ENCODE peak calls at places on chromosomes 12 and 14, in six cellular contexts. I is right lobe of liver, W is HCT116, G is upper lobe of left lung, E is body of pancreas, H is Peyer's patch. K is an unnamed sample. For H3K27me3, the result is how much of the 10 kb centered on the place peaks cover.

GRCh38 chr12:119989619-119990381 is 764 bp downstream of the BICDL1 start:
- DNase-seq in I (peak), W (no peak), G (peak), E (peak), H (peak), K (peak)

GRCh38 chr12:47216150-47216677 is 136.5 kb upstream of the AMIGO2 start:
- DNase-seq in I (no peak), W (no peak), G (peak), E (peak), H (no peak), K (peak)

GRCh38 chr12:34607520-34608195 is 585.4 kb downstream of the ALG10 start:
- DNase-seq in I (no peak), W (no peak), G (no peak), E (no peak), H (no peak), K (no peak)

GRCh38 chr12:5262885-5263284 is 169.0 kb upstream of the NTF3 start:
- DNase-seq in I (no peak), W (no peak), G (no peak), E (no peak), H (no peak), K (no peak)

GRCh38 chr14:44988694-44989093 is 26.7 kb downstream of the TOGARAM1 start:
- DNase-seq in I (no peak), W (no peak), G (peak), E (peak), H (no peak), K (no peak)

GRCh38 chr12:57781241-57781640 is 1.3 kb upstream of the TSFM start:
- DNase-seq in I (no peak), W (no peak), G (no peak), E (no peak), H (no peak), K (no peak)

GRCh38 chr12:69046372-69046771 is 113.4 kb upstream of the CPM start:
- DNase-seq in I (peak), W (no peak), G (no peak), E (no peak), H (no peak), K (no peak)

GRCh38 chr12:45599196-45599595 is 130.3 kb upstream of the ARID2 start:
- DNase-seq in I (no peak), W (no peak), G (no peak), E (no peak), H (no peak), K (no peak)

GRCh38 chr14:40417777-40418401 is 985.7 kb upstream of the FBXO33 start:
- DNase-seq in I (no peak), W (peak), G (peak), E (peak), H (no peak), K (no peak)

GRCh38 chr14:32047791-32048190 is 29.3 kb upstream of the ARHGAP5 start:
- DNase-seq in I (no peak), W (no peak), G (no peak), E (no peak), H (no peak), K (no peak)

GRCh38 chr14:102754370-102755262 is 22.6 kb upstream of the TRAF3 start:
- DNase-seq in I (peak), W (no peak), G (no peak), E (no peak), H (no peak), K (no peak)

GRCh38 chr12:124292385-124292784 is 2.5 kb upstream of the RFLNA start:
- DNase-seq in I (no peak), W (no peak), G (no peak), E (no peak), H (no peak), K (no peak)

GRCh38 chr12:4353785-4354208 is 25.7 kb downstream of the FGF23 start:
- DNase-seq in I (no peak), W (no peak), G (no peak), E (peak), H (no peak), K (no peak)

GRCh38 chr14:101888182-101888581 is 76.2 kb upstream of the DYNC1H1 start:
- DNase-seq in I (no peak), W (no peak), G (no peak), E (no peak), H (no peak), K (no peak)

GRCh38 chr12:120909633-120910318 is 5.6 kb upstream of the SPPL3 start:
- DNase-seq in I (no peak), W (no peak), G (no peak), E (no peak), H (no peak), K (no peak)

GRCh38 chr12:30970559-30971202 is 44.1 kb downstream of the TSPAN11 start:
- DNase-seq in I (no peak), W (no peak), G (no peak), E (no peak), H (no peak), K (no peak)

GRCh38 chr12:78398750-78399149 is 465.8 kb upstream of the SYT1 start:
- DNase-seq in I (no peak), W (no peak), G (no peak), E (no peak), H (no peak), K (no peak)

GRCh38 chr12:57147641-57147944 is 174 bp upstream of the LRP1-AS start:
- DNase-seq in I (no peak), W (no peak), G (no peak), E (no peak), H (no peak), K (no peak)

GRCh38 chr12:74285773-74286172 is 251.9 kb upstream of the ATXN7L3B start:
- DNase-seq in I (no peak), W (no peak), G (no peak), E (no peak), H (no peak), K (no peak)

GRCh38 chr14:90409209-90409730 is 12.4 kb downstream of the CALM1 start:
- DNase-seq in I (no peak), W (no peak), G (peak), E (peak), H (no peak), K (no peak)

GRCh38 chr14:92039073-92039719 is 663 bp downstream of the TRIP11 start:
- DNase-seq in I (peak), W (peak), G (peak), E (peak), H (no peak), K (peak)

GRCh38 chr12:19683178-19683927 is 244.1 kb downstream of the AEBP2 start:
- DNase-seq in I (no peak), W (no peak), G (no peak), E (no peak), H (no peak), K (no peak)

GRCh38 chr14:95497561-95498011 is 18.9 kb downstream of the SYNE3 start:
- DNase-seq in I (no peak), W (no peak), G (no peak), E (no peak), H (peak), K (no peak)

GRCh38 chr12:96234591-96235496 is 40.7 kb downstream of the ELK3 start:
- DNase-seq in I (no peak), W (no peak), G (no peak), E (no peak), H (no peak), K (no peak)

GRCh38 chr14:20384321-20384720 is 29.0 kb downstream of the TEP1 start:
- DNase-seq in I (no peak), W (no peak), G (no peak), E (no peak), H (no peak), K (no peak)

GRCh38 chr14:33676135-33676566 is 274.7 kb downstream of the EGLN3 start:
- DNase-seq in I (peak), W (peak), G (no peak), E (peak), H (peak), K (peak)

GRCh38 chr14:69696633-69697557 is 70.0 kb upstream of the SRSF5 start:
- DNase-seq in I (no peak), W (no peak), G (no peak), E (no peak), H (no peak), K (no peak)

GRCh38 chr14:91867316-91867988 is at the start of gene TC2N:
- DNase-seq in I (no peak), W (no peak), G (no peak), E (no peak), H (no peak), K (no peak)

GRCh38 chr12:132806857-132807256 is 21.8 kb downstream of the GOLGA3 start:
- DNase-seq in I (no peak), W (no peak), G (no peak), E (no peak), H (no peak), K (no peak)

GRCh38 chr12:46263140-46264017 is 5.5 kb downstream of the SLC38A1 start:
- DNase-seq in I (no peak), W (no peak), G (no peak), E (no peak), H (no peak), K (no peak)

GRCh38 chr12:55736780-55737580 is 5.9 kb upstream of the GDF11 start:
- DNase-seq in I (peak), W (peak), G (peak), E (peak), H (peak), K (no peak)

GRCh38 chr12:5944688-5945070 is 380 bp downstream of the ANO2 start:
- DNase-seq in I (no peak), W (no peak), G (no peak), E (no peak), H (no peak), K (no peak)

GRCh38 chr12:51381226-51382079 is 9.8 kb downstream of the GALNT6 start:
- DNase-seq in I (no peak), W (no peak), G (no peak), E (no peak), H (no peak), K (no peak)

GRCh38 chr12:109857715-109858114 is 22.6 kb downstream of the GLTP start:
- DNase-seq in I (no peak), W (no peak), G (no peak), E (no peak), H (no peak), K (no peak)

GRCh38 chr12:55974308-55974724 is 438 bp downstream of the RAB5B start:
- DNase-seq in I (no peak), W (no peak), G (peak), E (peak), H (no peak), K (peak)

GRCh38 chr14:61437383-61437782 is 116.0 kb downstream of the PRKCH start:
- DNase-seq in I (no peak), W (no peak), G (no peak), E (no peak), H (no peak), K (no peak)

GRCh38 chr12:82650627-82651337 is 35.9 kb upstream of the TMTC2 start:
- DNase-seq in I (no peak), W (peak), G (peak), E (peak), H (peak), K (no peak)

GRCh38 chr14:62002636-62003035 is 240.4 kb downstream of the SNAPC1 start:
- DNase-seq in I (no peak), W (no peak), G (no peak), E (no peak), H (no peak), K (no peak)

GRCh38 chr12:103962493-103962892 is 3.2 kb upstream of the TDG start:
- DNase-seq in I (no peak), W (no peak), G (no peak), E (no peak), H (no peak), K (no peak)

GRCh38 chr12:103966736-103967135 is 1.1 kb downstream of the TDG start:
- DNase-seq in I (no peak), W (no peak), G (no peak), E (no peak), H (no peak), K (no peak)

GRCh38 chr12:103964805-103965204 is 867 bp upstream of the TDG start:
- DNase-seq in I (no peak), W (no peak), G (no peak), E (no peak), H (no peak), K (no peak)

GRCh38 chr12:103965255-103965589 is 450 bp upstream of the TDG start:
- DNase-seq in I (no peak), W (no peak), G (no peak), E (no peak), H (no peak), K (no peak)

DNA sequence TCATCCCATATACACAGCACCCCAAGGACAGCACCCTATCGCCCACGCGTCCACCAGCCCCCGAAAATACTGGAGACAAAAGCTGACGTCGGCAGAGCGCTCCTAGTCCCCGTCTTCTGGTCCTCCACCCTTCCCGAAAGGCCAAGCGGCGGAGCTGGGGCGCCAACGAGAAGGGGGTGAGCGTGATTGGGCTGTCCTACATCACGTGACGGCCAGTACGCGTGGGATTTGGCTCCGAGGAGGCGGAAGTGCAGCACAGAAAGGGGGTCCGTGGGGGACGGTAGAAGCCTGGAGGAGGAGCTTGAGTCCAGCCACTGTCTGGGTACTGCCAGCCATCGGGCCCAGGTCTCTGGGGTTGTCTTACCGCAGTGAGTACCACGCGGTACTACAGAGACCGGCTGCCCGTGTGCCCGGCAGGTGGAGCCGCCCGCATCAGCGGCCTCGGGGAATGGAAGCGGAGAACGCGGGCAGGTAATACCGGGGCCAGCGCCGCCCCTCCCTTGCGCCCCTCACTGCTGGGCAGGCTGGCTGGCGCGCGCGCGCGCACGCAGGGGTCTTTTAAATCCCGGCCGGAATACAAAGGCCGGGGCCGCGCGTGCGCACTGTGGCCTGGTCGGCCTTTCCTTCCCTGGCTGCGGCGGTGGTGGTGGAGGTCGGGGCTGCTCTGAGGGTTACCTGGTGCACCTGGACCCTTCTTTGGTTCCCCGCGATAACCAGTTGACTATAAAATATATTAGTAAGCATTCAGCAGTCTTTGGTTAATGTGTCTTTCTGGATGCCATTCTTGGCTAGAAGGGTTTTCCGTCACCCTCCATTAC is at the start of gene TDG:
- DNase-seq in I (peak), W (peak), G (peak), E (peak), H (peak), K (peak)
- TF ChIP-seq POLR2A in I (peak), W (peak), G (peak), E (peak), H (peak), K (peak)

GRCh38 chr12:104465379-104465778 is 8.6 kb downstream of the CHST11 start:
- DNase-seq in I (no peak), W (no peak), G (no peak), E (no peak), H (no peak), K (no peak)

GRCh38 chr12:104462931-104463339 is 6.2 kb downstream of the CHST11 start:
- DNase-seq in I (no peak), W (no peak), G (no peak), E (no peak), H (no peak), K (no peak)

GRCh38 chr12:104464899-104465298 is 8.2 kb downstream of the CHST11 start:
- DNase-seq in I (no peak), W (no peak), G (peak), E (no peak), H (no peak), K (no peak)

GRCh38 chr12:104462325-104462724 is 5.6 kb downstream of the CHST11 start:
- DNase-seq in I (no peak), W (no peak), G (no peak), E (no peak), H (no peak), K (no peak)

GRCh38 chr12:104463371-104463770 is 6.6 kb downstream of the CHST11 start:
- DNase-seq in I (no peak), W (no peak), G (no peak), E (no peak), H (no peak), K (no peak)
- H3K27ac ChIP-seq in I (peak), W (no peak), G (peak), E (no peak), H (peak), K (no peak)

GRCh38 chr12:53744130-53744441 is 7.7 kb downstream of the CISTR start:
- DNase-seq in I (no peak), W (no peak), G (no peak), E (no peak), H (no peak), K (no peak)
- H3K27me3 ChIP-seq in I (under half), W (under half), G (under half), E (under half), H (under half), K (under half)

GRCh38 chr12:9711664-9712063 is 21.2 kb downstream of the CLECL1 start:
- DNase-seq in I (no peak), W (no peak), G (no peak), E (no peak), H (no peak), K (no peak)
- TF ChIP-seq POLR2A in I (no peak), W (no peak), G (no peak), E (no peak), H (no peak), K (no peak)

GRCh38 chr12:75630091-75630490 is 118.7 kb upstream of the KRR1 start:
- DNase-seq in I (no peak), W (no peak), G (no peak), E (no peak), H (no peak), K (no peak)

GRCh38 chr12:75633789-75634188 is 122.4 kb upstream of the KRR1 start:
- DNase-seq in I (no peak), W (no peak), G (no peak), E (no peak), H (no peak), K (no peak)

GRCh38 chr12:75631809-75632208 is 120.4 kb upstream of the KRR1 start:
- DNase-seq in I (no peak), W (no peak), G (no peak), E (no peak), H (no peak), K (no peak)

GRCh38 chr12:75634244-75635222 is 123.1 kb upstream of the KRR1 start:
- DNase-seq in I (no peak), W (no peak), G (no peak), E (no peak), H (no peak), K (no peak)

DNA sequence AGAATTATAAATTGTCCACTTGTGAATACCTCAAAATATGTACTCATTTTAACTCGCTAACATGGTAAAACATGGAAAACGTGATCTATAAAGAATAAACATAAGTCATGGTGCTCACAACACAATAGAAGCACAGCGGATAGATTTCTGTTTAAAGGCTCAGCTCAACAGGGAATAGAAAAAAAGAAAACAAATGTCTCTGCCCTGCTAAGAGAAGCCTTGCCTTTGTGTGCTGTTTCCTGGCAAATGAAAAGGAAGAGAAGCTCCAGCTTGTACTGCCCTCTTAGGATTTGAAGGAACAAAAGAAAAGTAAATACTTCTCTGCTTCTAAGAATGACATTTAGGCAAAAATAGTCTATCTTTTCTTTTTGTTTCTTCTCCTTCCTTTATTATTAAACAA is 121.0 kb upstream of the KRR1 start:
- DNase-seq in I (no peak), W (no peak), G (no peak), E (no peak), H (no peak), K (no peak)
- H3K27ac ChIP-seq in I (no peak), W (peak), G (no peak), E (no peak), H (no peak), K (no peak)

GRCh38 chr12:91574975-91575374 is 392.4 kb upstream of the DCN start:
- DNase-seq in I (no peak), W (no peak), G (no peak), E (no peak), H (no peak), K (no peak)
- H3K27me3 ChIP-seq in I (under half), W (under half), G (under half), E (under half), H (under half), K (under half)

DNA sequence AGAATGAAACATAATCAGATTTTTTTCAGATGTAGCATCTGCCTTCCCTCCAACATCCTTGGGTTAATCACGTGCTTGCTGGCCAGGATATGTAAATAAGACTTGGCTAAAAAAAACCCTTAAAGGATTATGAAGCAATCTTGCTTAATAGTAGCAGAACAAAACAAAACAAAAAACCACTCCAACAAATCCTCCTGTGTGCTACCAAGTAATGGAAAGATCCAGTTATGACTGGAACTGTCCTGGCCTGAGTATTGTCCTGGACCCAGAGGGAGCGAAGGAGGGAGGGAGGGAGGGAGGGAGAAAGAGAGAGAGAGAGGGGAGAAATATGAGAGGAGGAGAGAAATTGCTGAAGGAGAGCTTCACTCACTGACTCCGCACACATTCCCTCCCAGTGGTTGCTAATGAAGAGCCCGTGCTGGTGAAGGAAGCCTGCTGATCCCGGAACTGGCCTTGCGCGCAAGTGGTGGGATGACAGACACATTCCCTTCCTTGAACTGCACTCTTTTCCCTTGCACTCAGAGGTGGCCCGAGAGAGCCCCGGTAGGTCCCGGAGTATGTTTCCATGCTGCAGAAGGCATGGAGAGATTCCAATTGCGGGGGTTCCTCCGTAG is 57.2 kb downstream of the HMGA2 start:
- DNase-seq in I (no peak), W (no peak), G (peak), E (peak), H (no peak), K (peak)
- TF ChIP-seq POLR2A in I (no peak), W (no peak), G (no peak), E (no peak), H (no peak), K (no peak)

K was measured in gastrocnemius medialis.